ENCODE peak calls at places on chromosomes 16 and 17, in seven cellular contexts. T is DND-41, U is Peyer's patch, R is pancreas, M is endodermal cell, Z is esophagus squamous epithelium, X is body of pancreas. W is an unnamed sample. For H3K36me3, the result is how much of the 10 kb centered on the place peaks cover.

GRCh38 chr17:7956208-7956965 is 24.4 kb downstream of the CNTROB start:
- DNase-seq in T (no peak), X (peak), U (no peak), M (peak), Z (no peak), R (no peak), W (no peak)

GRCh38 chr17:58219007-58219788 is at the start of gene MKS1:
- DNase-seq in T (peak), Z (peak), X (peak), U (peak), R (peak), M (peak), W (peak)

GRCh38 chr17:14307560-14308024 is 6.7 kb downstream of the HS3ST3B1 start:
- DNase-seq in X (no peak), U (no peak), M (no peak), T (no peak), R (no peak), Z (no peak), W (no peak)

GRCh38 chr16:75109732-75110243 is 6.8 kb downstream of the LDHD start:
- DNase-seq in M (peak), X (peak), T (peak), Z (no peak), R (peak), U (no peak), W (no peak)

GRCh38 chr16:86951831-86952598 is 365.2 kb downstream of the C16orf95 start:
- DNase-seq in R (no peak), T (no peak), Z (no peak), M (no peak), X (no peak), U (no peak), W (no peak)

GRCh38 chr17:67365762-67366192 is 600 bp downstream of the PSMD12 start:
- DNase-seq in R (peak), U (no peak), T (no peak), M (no peak), X (no peak), Z (no peak), W (no peak)

GRCh38 chr16:72021043-72021442 is 12.5 kb downstream of the DHODH start:
- DNase-seq in M (peak), R (no peak), T (no peak), U (no peak), X (no peak), Z (no peak), W (peak)

GRCh38 chr17:794876-795275 is 12.7 kb downstream of the MRM3 start:
- DNase-seq in Z (no peak), U (peak), R (peak), T (no peak), M (peak), X (peak), W (peak)

GRCh38 chr16:53080345-53081031 is 25.7 kb downstream of the CHD9 start:
- DNase-seq in Z (no peak), R (no peak), X (peak), U (no peak), T (no peak), M (no peak), W (no peak)

GRCh38 chr16:25012525-25012991 is 2.6 kb downstream of the ARHGAP17 start:
- DNase-seq in U (no peak), X (no peak), Z (no peak), M (no peak), R (no peak), T (no peak), W (no peak)

GRCh38 chr16:9138731-9139501 is 47.5 kb downstream of the HAPSTR1 start:
- DNase-seq in T (peak), Z (no peak), U (peak), R (peak), M (peak), X (peak), W (peak)

GRCh38 chr16:85284138-85284897 is 172.0 kb upstream of the CIBAR2 start:
- DNase-seq in T (no peak), X (no peak), Z (no peak), U (no peak), R (no peak), M (no peak), W (peak)

GRCh38 chr17:21140911-21141310 is 14.1 kb downstream of the DHRS7B start:
- DNase-seq in M (no peak), T (no peak), X (no peak), R (no peak), Z (no peak), U (no peak), W (no peak)

GRCh38 chr17:73571524-73572130 is 72.6 kb downstream of the SDK2 start:
- DNase-seq in X (no peak), Z (no peak), M (no peak), U (no peak), R (no peak), T (no peak), W (no peak)

GRCh38 chr17:50559674-50560184 is 786 bp upstream of the CACNA1G start:
- DNase-seq in T (no peak), U (peak), M (peak), X (peak), R (no peak), Z (no peak), W (peak)

GRCh38 chr17:44556854-44557606 is at the start of gene FZD2:
- DNase-seq in U (peak), M (peak), R (peak), T (peak), X (peak), Z (peak), W (peak)

GRCh38 chr17:4584125-4584834 is at the start of gene SMTNL2:
- DNase-seq in U (no peak), M (peak), R (no peak), X (no peak), T (no peak), Z (no peak), W (peak)

GRCh38 chr17:67433248-67433924 is 56.3 kb downstream of the PITPNC1 start:
- DNase-seq in M (no peak), R (no peak), T (no peak), U (no peak), Z (no peak), X (no peak), W (no peak)

GRCh38 chr16:74035816-74036215 is 260.8 kb upstream of the PSMD7 start:
- DNase-seq in R (no peak), U (no peak), M (peak), T (peak), X (no peak), Z (no peak), W (peak)
- TF ChIP-seq CTCF in R (no peak), U (no peak), M (peak), T (peak), X (no peak), Z (no peak), W (peak)

DNA sequence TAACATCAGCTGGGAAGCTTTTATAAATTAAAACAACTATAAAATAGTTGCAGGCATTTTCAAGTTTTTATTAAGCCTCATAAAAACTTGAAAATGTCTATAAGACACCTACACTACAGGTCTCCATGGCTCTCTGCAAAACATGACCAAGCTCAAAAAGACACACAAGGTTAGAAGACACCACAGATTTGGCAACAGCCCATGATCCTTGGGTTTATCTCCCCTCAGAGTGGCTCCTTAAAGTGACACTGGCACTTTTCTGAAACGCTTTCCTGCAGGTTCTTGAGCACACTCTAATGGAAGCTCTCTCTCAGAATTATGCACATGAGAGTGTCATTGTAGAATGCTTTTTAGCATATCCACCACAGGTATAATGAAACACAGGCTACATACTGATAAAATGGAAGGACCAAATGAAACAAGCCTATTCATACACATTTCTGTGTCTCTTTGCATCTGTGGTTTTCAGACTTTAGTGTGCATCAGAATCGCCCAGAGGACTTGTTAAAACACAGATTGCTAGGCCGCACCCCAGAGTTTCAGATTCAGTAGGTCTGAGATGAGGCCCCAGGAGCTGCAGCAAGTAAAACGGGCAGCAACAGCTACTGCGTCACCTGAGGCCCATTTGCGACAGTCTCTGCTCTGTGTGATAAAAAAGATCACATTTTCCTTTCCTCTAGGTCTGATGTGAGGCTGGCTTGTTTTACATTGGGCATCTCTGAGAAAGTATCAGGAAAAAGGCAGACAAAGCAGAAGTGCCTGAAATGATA is 75.0 kb upstream of the WSB1 start:
- DNase-seq in Z (no peak), M (no peak), X (no peak), R (no peak), T (no peak), U (no peak), W (no peak)
- H3K4me3 ChIP-seq in Z (no peak), M (no peak), X (no peak), R (no peak), T (no peak), U (no peak), W (no peak)

GRCh38 chr16:22337045-22337444 is 37.4 kb downstream of the CDR2 start:
- DNase-seq in Z (no peak), T (no peak), U (no peak), X (no peak), R (no peak), M (no peak), W (no peak)
- H3K36me3 ChIP-seq in Z (under half), T (under half), U (under half), X (under half), R (under half), M (half or more), W (under half)

DNA sequence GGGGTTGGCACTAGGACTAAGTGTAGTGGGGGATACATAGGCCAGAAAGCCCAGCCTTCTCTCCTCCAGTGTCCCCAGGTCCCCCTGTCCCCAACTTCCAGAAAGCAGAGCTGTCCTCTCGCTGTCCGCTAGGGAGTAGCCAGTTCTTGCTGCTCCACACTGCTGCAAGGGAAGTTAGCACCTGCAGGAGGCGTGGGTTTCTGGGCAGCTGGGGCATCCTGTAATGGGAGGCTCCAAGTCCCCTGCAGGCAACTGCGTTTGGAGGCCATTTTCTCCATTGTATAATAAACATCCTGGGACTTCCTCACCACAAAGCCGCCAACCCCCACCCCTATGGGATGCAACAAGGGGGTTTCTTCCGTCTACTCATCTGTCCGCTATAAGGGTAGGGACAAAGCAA is 1.7 kb downstream of the RPRML start:
- DNase-seq in U (no peak), M (peak), T (no peak), R (peak), X (peak), Z (no peak), W (peak)
- TF ChIP-seq CTCF in U (no peak), M (peak), T (peak), R (no peak), X (no peak), Z (no peak), W (peak)

DNA sequence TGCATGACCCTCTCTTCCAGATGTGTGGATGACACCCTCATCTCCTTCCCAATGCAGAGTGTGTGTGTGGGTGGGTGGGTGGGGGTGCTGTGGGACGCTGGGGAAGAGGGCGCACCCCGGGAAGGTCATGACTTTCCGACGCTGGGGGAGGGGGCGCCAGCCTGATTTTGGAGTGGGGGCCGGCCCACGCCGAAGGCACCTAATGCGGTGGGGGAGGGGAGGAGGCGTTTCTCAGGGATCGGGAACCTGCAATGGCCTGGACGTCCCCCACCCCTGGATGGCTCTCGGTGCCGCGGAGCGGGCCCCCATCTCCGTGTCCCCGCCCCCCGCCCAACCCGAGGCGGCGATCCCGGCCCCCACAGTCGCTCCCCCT is 33.5 kb downstream of the SRCIN1 start:
- DNase-seq in X (no peak), R (no peak), Z (no peak), M (no peak), U (no peak), T (no peak), W (no peak)
- H3K4me3 ChIP-seq in X (no peak), R (no peak), Z (no peak), M (no peak), U (peak), T (no peak), W (peak)

DNA sequence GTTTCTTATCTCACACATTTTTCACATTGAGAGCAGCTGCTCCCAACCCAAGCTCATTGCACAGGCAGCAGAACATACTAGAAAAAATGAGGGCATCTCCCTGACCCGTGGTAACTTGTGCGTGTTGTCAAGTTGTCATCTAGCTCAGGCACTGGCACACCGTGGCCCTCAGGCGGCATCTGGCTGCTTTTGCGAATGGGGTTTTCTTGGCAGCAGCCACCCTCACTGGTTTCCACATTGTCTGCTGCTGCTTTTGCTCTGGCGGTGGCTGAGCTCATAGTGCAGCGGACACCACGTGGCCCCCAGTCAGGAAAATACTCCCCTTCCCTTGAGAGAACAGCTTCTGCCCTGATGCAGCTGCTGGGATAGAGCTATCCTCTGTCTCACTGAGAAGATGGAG is 9.4 kb upstream of the TEDC2 start:
- DNase-seq in R (no peak), Z (no peak), T (no peak), M (no peak), X (no peak), U (no peak), W (no peak)
- H3K36me3 ChIP-seq in R (under half), Z (under half), T (half or more), M (half or more), X (under half), U (under half), W (half or more)

W was measured in WERI-Rb-1.